ENCODE peak calls at places on chromosomes 5 and 9, in six cellular contexts. A, E, Z, W, N and G are unnamed samples.

GRCh38 chr5:122649080-122649479 is 125.8 kb upstream of the SNX2 start:
- DNase-seq in A (no peak), Z (no peak), W (no peak), E (no peak), N (no peak), G (no peak)

GRCh38 chr9:114889802-114890224 is 40.6 kb downstream of the TNFSF8 start:
- DNase-seq in N (no peak), A (no peak), Z (no peak), E (peak; percentile 88), W (no peak), G (no peak)

GRCh38 chr5:35067985-35068384 is 20.2 kb upstream of the AGXT2 start:
- DNase-seq in W (no peak), Z (no peak), N (no peak), A (no peak), E (no peak), G (no peak)

GRCh38 chr9:35552837-35553236 is 52.2 kb upstream of the TESK1 start:
- DNase-seq in N (no peak), A (no peak), W (no peak), E (no peak), Z (no peak), G (no peak)

GRCh38 chr5:65326912-65327311 is 154.8 kb downstream of the ADAMTS6 start:
- DNase-seq in E (no peak), N (no peak), W (no peak), A (no peak), Z (no peak), G (no peak)

GRCh38 chr9:131422241-131422792 is 28.4 kb downstream of the PRRC2B start:
- DNase-seq in Z (peak; percentile 81), A (no peak), E (peak; percentile 37), N (no peak), W (peak; percentile 49), G (no peak)

GRCh38 chr5:112977440-112977861 is 853 bp downstream of the DCP2 start:
- DNase-seq in E (no peak), N (no peak), W (no peak), A (no peak), Z (no peak), G (no peak)

GRCh38 chr9:37471942-37472679 is 6.9 kb upstream of the ZBTB5 start:
- DNase-seq in N (no peak), W (peak; percentile 97), E (no peak), A (peak; percentile 28), Z (no peak), G (no peak)

GRCh38 chr5:4857761-4858160 is 282.4 kb upstream of the ADAMTS16 start:
- DNase-seq in W (no peak), Z (no peak), E (no peak), A (no peak), N (no peak), G (no peak)

GRCh38 chr9:86515221-86515620 is 161.0 kb upstream of the TUT7 start:
- DNase-seq in N (no peak), A (no peak), Z (no peak), E (no peak), W (no peak), G (no peak)

GRCh38 chr9:34332370-34332964 is 3.1 kb downstream of the NUDT2 start:
- DNase-seq in E (no peak), W (peak; percentile 67), A (peak; percentile 31), N (no peak), Z (peak; percentile 46), G (no peak)
- TF ChIP-seq CTCF in E (peak; percentile 37), W (peak; percentile 69), A (no peak), N (peak; percentile 48), Z (peak; percentile 62), G (peak; percentile 64)

GRCh38 chr5:96090205-96090604 is 128.6 kb upstream of the ELL2 start:
- DNase-seq in W (no peak), Z (no peak), N (no peak), A (no peak), E (no peak), G (no peak)

GRCh38 chr5:96093890-96094381 is 132.3 kb upstream of the ELL2 start:
- DNase-seq in Z (no peak), N (no peak), A (no peak), W (peak; percentile 68), E (no peak), G (no peak)

GRCh38 chr5:96094904-96095303 is 133.3 kb upstream of the ELL2 start:
- DNase-seq in Z (no peak), N (no peak), E (no peak), W (no peak), A (no peak), G (no peak)

GRCh38 chr5:96093340-96093739 is 131.7 kb upstream of the ELL2 start:
- DNase-seq in A (no peak), E (no peak), W (no peak), Z (no peak), N (no peak), G (no peak)

GRCh38 chr5:96091874-96092273 is 130.2 kb upstream of the ELL2 start:
- DNase-seq in W (no peak), Z (no peak), E (no peak), N (no peak), A (no peak), G (no peak)
- TF ChIP-seq CTCF in W (no peak), Z (no peak), E (no peak), N (no peak), A (no peak), G (no peak)

GRCh38 chr5:9497347-9497746 is 48.5 kb downstream of the SEMA5A start:
- DNase-seq in W (no peak), Z (no peak), E (no peak), A (no peak), N (no peak), G (no peak)

GRCh38 chr5:9496801-9497200 is 49.1 kb downstream of the SEMA5A start:
- DNase-seq in Z (no peak), W (no peak), E (no peak), A (no peak), N (no peak), G (no peak)

GRCh38 chr5:9499498-9499876 is 46.4 kb downstream of the SEMA5A start:
- DNase-seq in N (peak; percentile 11), Z (no peak), A (no peak), E (no peak), W (no peak), G (no peak)

GRCh38 chr5:9500244-9500643 is 45.6 kb downstream of the SEMA5A start:
- DNase-seq in E (no peak), A (no peak), Z (no peak), W (no peak), N (no peak), G (no peak)

DNA sequence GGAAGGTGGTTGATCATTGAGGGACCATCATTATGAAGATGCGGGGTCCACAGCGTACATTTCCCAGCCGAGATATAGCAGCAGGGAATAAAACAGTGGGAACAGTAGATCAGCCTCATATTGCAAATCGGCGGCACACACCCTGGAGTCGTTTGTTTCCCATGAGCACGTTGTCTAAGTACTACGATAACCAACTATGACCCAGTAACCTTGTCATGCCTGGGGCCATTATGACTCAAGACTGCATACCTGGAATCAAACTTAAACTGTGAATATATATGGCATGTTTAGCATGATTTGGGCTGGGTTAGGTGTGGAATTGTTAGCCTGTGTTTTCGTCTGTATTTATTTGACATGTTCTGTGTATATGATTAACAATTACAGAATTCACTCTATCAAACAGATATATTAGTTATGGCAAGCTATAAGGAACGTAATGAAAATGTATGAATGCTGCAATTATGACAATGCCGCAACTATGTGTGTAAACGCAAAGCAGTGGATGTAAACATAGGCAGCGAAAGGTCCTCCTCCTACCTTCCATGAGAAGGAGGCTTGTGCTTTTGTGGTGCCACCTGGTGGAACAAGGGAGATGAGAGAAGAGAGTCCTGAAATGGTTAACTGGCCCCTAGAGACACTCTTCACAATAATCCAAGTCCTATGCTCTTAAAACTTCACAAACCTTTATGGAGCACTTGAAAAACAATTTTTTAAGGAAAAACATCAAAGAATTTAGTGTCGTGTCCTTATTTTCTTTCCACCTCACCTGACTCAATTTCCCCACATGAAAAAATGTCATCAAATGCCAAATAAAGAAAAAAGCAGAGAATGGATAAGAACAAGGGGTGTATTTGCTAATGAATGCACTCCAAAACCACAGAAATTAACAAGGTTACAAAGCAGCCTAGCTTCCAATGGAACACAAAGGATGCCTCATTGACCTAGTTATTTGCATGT is 47.1 kb downstream of the SEMA5A start:
- DNase-seq in W (peak; percentile 21), Z (no peak), E (no peak), A (peak; percentile 41), N (peak; percentile 14), G (no peak)
- TF ChIP-seq CTCF in W (peak; percentile 11), Z (peak; percentile 55), E (no peak), A (peak; percentile 43), N (peak; percentile 38), G (peak; percentile 46)

GRCh38 chr5:135449608-135450007 is 2.5 kb upstream of the DCANP1 start:
- DNase-seq in N (no peak), E (peak; percentile 74), W (no peak), A (no peak), Z (no peak), G (no peak)

GRCh38 chr5:135448071-135448704 is 1.0 kb upstream of the DCANP1 start:
- DNase-seq in N (no peak), A (no peak), W (no peak), Z (no peak), E (no peak), G (no peak)

GRCh38 chr5:135447298-135447929 is at the start of gene DCANP1:
- DNase-seq in Z (no peak), E (no peak), A (no peak), W (no peak), N (no peak), G (no peak)

GRCh38 chr5:135450328-135450727 is 1.8 kb downstream of the TIFAB start:
- DNase-seq in W (no peak), A (no peak), Z (no peak), N (no peak), E (no peak), G (no peak)

DNA sequence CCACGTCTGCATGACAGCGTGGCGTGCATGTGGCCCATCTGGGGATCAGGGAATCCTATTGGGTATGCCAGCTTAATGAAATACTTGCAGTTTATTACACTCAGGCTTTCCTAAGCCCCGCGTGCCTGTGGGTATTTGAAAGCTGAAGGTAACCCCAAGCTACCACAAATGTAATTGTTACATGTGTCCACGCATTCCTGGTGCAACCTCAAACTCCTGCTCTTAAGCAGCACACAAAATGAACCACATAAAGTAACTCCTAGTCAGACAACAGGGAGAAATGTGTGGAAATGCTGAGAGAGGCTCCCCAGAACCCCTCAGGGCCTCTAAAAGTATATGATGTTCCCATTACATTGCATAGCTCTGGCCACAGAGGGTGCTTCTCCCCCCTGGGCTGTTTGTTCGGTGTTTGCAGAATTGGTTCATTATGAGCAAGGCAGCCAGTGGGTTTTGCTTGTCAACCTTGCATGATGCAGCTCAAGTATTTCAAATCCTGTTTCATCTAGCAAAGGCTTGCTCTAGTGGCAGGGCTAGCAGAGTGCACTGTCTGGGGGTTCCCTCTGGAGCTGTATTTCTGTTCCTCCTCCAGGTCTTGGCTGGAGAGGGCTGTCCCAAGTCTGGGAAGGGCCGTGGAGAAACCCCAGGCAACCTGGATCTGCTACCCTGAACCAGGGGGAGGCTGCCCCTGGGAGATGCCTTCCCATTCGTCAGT is 1.8 kb upstream of the DCANP1 start:
- DNase-seq in Z (no peak), A (no peak), N (no peak), W (no peak), E (no peak), G (no peak)
- TF ChIP-seq CTCF in Z (no peak), A (no peak), N (no peak), W (no peak), E (no peak), G (no peak)